ENCODE peak calls at places on chromosomes 12 and 14, in nine cellular contexts. E is effector memory CD4-positive, alpha-beta T cell; L is Peyer's patch; D is tibial artery; B is naive thymus-derived CD4-positive, alpha-beta T cell; F is HL-60; H is dorsolateral prefrontal cortex; K is testis; Y is CD8-positive, alpha-beta T cell. S is an unnamed sample.

GRCh38 chr12:65339161-65339560 is 60.7 kb downstream of the MSRB3 start:
- DNase-seq in E (no peak), L (no peak), D (no peak), B (no peak), F (no peak), H (no peak), K (no peak), Y (no peak), S (no peak)

GRCh38 chr12:132288516-132289188 is 40.7 kb downstream of the GALNT9 start:
- DNase-seq in E (no peak), L (no peak), D (no peak), B (no peak), F (no peak), H (no peak), K (no peak), Y (no peak), S (no peak)

GRCh38 chr12:92560713-92561542 is 141.9 kb upstream of the PLEKHG7 start:
- DNase-seq in E (no peak), L (no peak), D (no peak), B (no peak), F (no peak), H (no peak), K (no peak), Y (no peak), S (no peak)

GRCh38 chr12:118436986-118437385 is 60.6 kb downstream of the SUDS3 start:
- DNase-seq in E (no peak), L (no peak), D (no peak), B (no peak), F (no peak), H (no peak), K (no peak), Y (no peak), S (no peak)

GRCh38 chr12:58819345-58819744 is 101.0 kb downstream of the LRIG3 start:
- DNase-seq in E (no peak), L (no peak), D (no peak), B (no peak), F (no peak), H (no peak), K (no peak), Y (no peak), S (no peak)

GRCh38 chr12:54220092-54220557 is 31.3 kb upstream of the SMUG1 start:
- DNase-seq in E (peak), L (peak), D (peak), B (peak), F (peak), H (peak), K (peak), Y (peak), S (peak)

GRCh38 chr14:22807432-22808087 is 7.7 kb downstream of the SLC7A7 start:
- DNase-seq in E (no peak), L (no peak), D (no peak), B (no peak), F (no peak), H (no peak), K (no peak), Y (no peak), S (no peak)

GRCh38 chr14:98926802-98927201 is 345.2 kb downstream of the BCL11B start:
- DNase-seq in E (no peak), L (no peak), D (no peak), B (no peak), F (no peak), H (no peak), K (no peak), Y (no peak), S (no peak)

GRCh38 chr12:20546267-20546666 is 148.9 kb upstream of the SLCO1C1 start:
- DNase-seq in E (no peak), L (no peak), D (no peak), B (no peak), F (no peak), H (no peak), K (no peak), Y (no peak), S (no peak)

GRCh38 chr12:89080797-89081470 is 271.4 kb downstream of the DUSP6 start:
- DNase-seq in E (no peak), L (no peak), D (no peak), B (no peak), F (no peak), H (no peak), K (no peak), Y (no peak), S (no peak)

GRCh38 chr14:97776890-97777564 is 979.8 kb downstream of the VRK1 start:
- DNase-seq in E (no peak), L (no peak), D (no peak), B (no peak), F (no peak), H (no peak), K (no peak), Y (no peak), S (no peak)

GRCh38 chr12:56839489-56840442 is 76.6 kb downstream of the HSD17B6 start:
- DNase-seq in E (no peak), L (peak), D (peak), B (no peak), F (peak), H (peak), K (peak), Y (no peak), S (peak)

GRCh38 chr12:54019924-54020586 is 8.2 kb upstream of the HOXC6 start:
- DNase-seq in E (no peak), L (no peak), D (peak), B (no peak), F (no peak), H (no peak), K (peak), Y (no peak), S (no peak)

GRCh38 chr12:92859650-92860386 is 69.3 kb downstream of the EEA1 start:
- DNase-seq in E (no peak), L (no peak), D (no peak), B (no peak), F (no peak), H (no peak), K (no peak), Y (no peak), S (no peak)

GRCh38 chr14:90523544-90523943 is 126.7 kb downstream of the CALM1 start:
- DNase-seq in E (no peak), L (peak), D (no peak), B (no peak), F (no peak), H (no peak), K (no peak), Y (no peak), S (no peak)

GRCh38 chr12:32502693-32503510 is 103.5 kb downstream of the FGD4 start:
- DNase-seq in E (no peak), L (no peak), D (no peak), B (no peak), F (peak), H (no peak), K (peak), Y (no peak), S (no peak)

GRCh38 chr12:461425-461824 is 1.7 kb downstream of the B4GALNT3 start:
- DNase-seq in E (no peak), L (peak), D (no peak), B (no peak), F (no peak), H (no peak), K (no peak), Y (no peak), S (no peak)

GRCh38 chr12:93776581-93777018 is 99.4 kb downstream of the CRADD start:
- DNase-seq in E (no peak), L (no peak), D (no peak), B (no peak), F (no peak), H (no peak), K (no peak), Y (no peak), S (no peak)

GRCh38 chr12:92915365-92915764 is 13.7 kb downstream of the EEA1 start:
- DNase-seq in E (no peak), L (no peak), D (no peak), B (no peak), F (no peak), H (no peak), K (no peak), Y (no peak), S (no peak)

GRCh38 chr14:93973607-93974006 is 2.8 kb downstream of the ASB2 start:
- DNase-seq in E (no peak), L (no peak), D (no peak), B (no peak), F (no peak), H (no peak), K (no peak), Y (no peak), S (no peak)

GRCh38 chr12:114935658-114936057 is 251.7 kb upstream of the TBX3 start:
- DNase-seq in E (no peak), L (no peak), D (no peak), B (no peak), F (no peak), H (no peak), K (no peak), Y (no peak), S (no peak)

GRCh38 chr12:19822476-19822875 is 383.2 kb downstream of the AEBP2 start:
- DNase-seq in E (no peak), L (no peak), D (no peak), B (no peak), F (no peak), H (no peak), K (no peak), Y (no peak), S (no peak)

GRCh38 chr12:49684310-49684854 is 22.8 kb downstream of the FMNL3 start:
- DNase-seq in E (no peak), L (no peak), D (no peak), B (no peak), F (no peak), H (no peak), K (no peak), Y (no peak), S (no peak)

GRCh38 chr12:97313471-97314190 is 149.0 kb upstream of the RMST start:
- DNase-seq in E (no peak), L (no peak), D (no peak), B (no peak), F (no peak), H (no peak), K (no peak), Y (no peak), S (no peak)

GRCh38 chr14:89033756-89034155 is 209.3 kb downstream of the TTC8 start:
- DNase-seq in E (no peak), L (no peak), D (no peak), B (no peak), F (no peak), H (no peak), K (no peak), Y (no peak), S (no peak)

GRCh38 chr12:105280966-105281693 is 45.2 kb upstream of the APPL2 start:
- DNase-seq in E (no peak), L (no peak), D (no peak), B (no peak), F (no peak), H (no peak), K (no peak), Y (no peak), S (no peak)

GRCh38 chr14:67232631-67233030 is 8.6 kb upstream of the PALS1 start:
- DNase-seq in E (no peak), L (no peak), D (no peak), B (no peak), F (no peak), H (no peak), K (no peak), Y (no peak), S (no peak)

GRCh38 chr12:59004466-59004865 is 84.2 kb upstream of the LRIG3 start:
- DNase-seq in E (no peak), L (no peak), D (no peak), B (no peak), F (no peak), H (no peak), K (no peak), Y (no peak), S (no peak)

GRCh38 chr12:109736552-109737108 is 23.0 kb downstream of the FAM222A start:
- DNase-seq in E (no peak), L (peak), D (peak), B (no peak), F (no peak), H (peak), K (no peak), Y (no peak), S (peak)

GRCh38 chr14:81269100-81269978 is 48.6 kb upstream of the GTF2A1 start:
- DNase-seq in E (no peak), L (no peak), D (no peak), B (peak), F (peak), H (no peak), K (no peak), Y (no peak), S (peak)

GRCh38 chr12:82099216-82099615 is 259.0 kb downstream of the CCDC59 start:
- DNase-seq in E (no peak), L (no peak), D (no peak), B (no peak), F (no peak), H (no peak), K (no peak), Y (no peak), S (no peak)

GRCh38 chr12:125720961-125721360 is 655.7 kb downstream of the AACS start:
- DNase-seq in E (no peak), L (no peak), D (no peak), B (no peak), F (no peak), H (no peak), K (no peak), Y (no peak), S (no peak)

GRCh38 chr12:94761559-94761958 is 111.2 kb upstream of the TMCC3 start:
- DNase-seq in E (no peak), L (no peak), D (no peak), B (no peak), F (no peak), H (no peak), K (no peak), Y (no peak), S (no peak)

GRCh38 chr14:95044463-95045254 is 112.7 kb downstream of the DICER1 start:
- DNase-seq in E (no peak), L (peak), D (peak), B (no peak), F (no peak), H (no peak), K (no peak), Y (no peak), S (no peak)

GRCh38 chr14:90559811-90560492 is 163.1 kb downstream of the CALM1 start:
- DNase-seq in E (no peak), L (no peak), D (no peak), B (no peak), F (no peak), H (no peak), K (no peak), Y (no peak), S (no peak)

GRCh38 chr14:34355584-34356266 is 106.3 kb downstream of the SPTSSA start:
- DNase-seq in E (no peak), L (no peak), D (no peak), B (no peak), F (no peak), H (no peak), K (no peak), Y (no peak), S (no peak)

GRCh38 chr12:115960868-115961802 is 316.4 kb downstream of the MED13L start:
- DNase-seq in E (no peak), L (no peak), D (no peak), B (no peak), F (no peak), H (no peak), K (no peak), Y (no peak), S (peak)

GRCh38 chr12:24480766-24481449 is 468.0 kb downstream of the BCAT1 start:
- DNase-seq in E (no peak), L (no peak), D (no peak), B (no peak), F (no peak), H (no peak), K (no peak), Y (no peak), S (no peak)

GRCh38 chr12:24482882-24483604 is 465.9 kb downstream of the BCAT1 start:
- DNase-seq in E (no peak), L (no peak), D (no peak), B (no peak), F (no peak), H (no peak), K (no peak), Y (no peak), S (no peak)

GRCh38 chr12:24487606-24488005 is 461.3 kb downstream of the BCAT1 start:
- DNase-seq in E (no peak), L (no peak), D (no peak), B (no peak), F (no peak), H (no peak), K (no peak), Y (no peak), S (no peak)

GRCh38 chr12:24482044-24482443 is 466.9 kb downstream of the BCAT1 start:
- DNase-seq in E (no peak), L (no peak), D (no peak), B (no peak), F (no peak), H (no peak), K (no peak), Y (no peak), S (no peak)

GRCh38 chr12:24483732-24484131 is 465.2 kb downstream of the BCAT1 start:
- DNase-seq in E (no peak), L (no peak), D (no peak), B (no peak), F (no peak), H (no peak), K (no peak), Y (no peak), S (no peak)
- H3K27ac ChIP-seq in E (no peak), L (no peak), D (no peak), B (no peak), F (no peak), H (no peak), K (no peak), Y (no peak), S (no peak)

GRCh38 chr14:69574954-69575295 is 254 bp upstream of the CCDC177 start:
- DNase-seq in E (no peak), L (no peak), D (no peak), B (no peak), F (no peak), H (no peak), K (no peak), Y (no peak), S (no peak)
- H3K4me3 ChIP-seq in E (peak), L (no peak), D (no peak), B (no peak), F (no peak), H (peak), K (no peak), Y (no peak), S (no peak)

GRCh38 chr12:87074801-87075200 is 818.6 kb upstream of the MGAT4C start:
- DNase-seq in E (no peak), L (no peak), D (no peak), B (no peak), F (no peak), H (no peak), K (no peak), Y (no peak), S (no peak)
- H3K27ac ChIP-seq in E (no peak), L (no peak), D (no peak), B (no peak), F (no peak), H (no peak), K (no peak), Y (no peak), S (no peak)

GRCh38 chr12:47356129-47356622 is 276.4 kb upstream of the AMIGO2 start:
- DNase-seq in E (no peak), L (no peak), D (no peak), B (no peak), F (peak), H (no peak), K (no peak), Y (no peak), S (no peak)
- H3K4me3 ChIP-seq in E (no peak), L (no peak), D (no peak), B (no peak), F (no peak), H (no peak), K (no peak), Y (no peak), S (peak)

DNA sequence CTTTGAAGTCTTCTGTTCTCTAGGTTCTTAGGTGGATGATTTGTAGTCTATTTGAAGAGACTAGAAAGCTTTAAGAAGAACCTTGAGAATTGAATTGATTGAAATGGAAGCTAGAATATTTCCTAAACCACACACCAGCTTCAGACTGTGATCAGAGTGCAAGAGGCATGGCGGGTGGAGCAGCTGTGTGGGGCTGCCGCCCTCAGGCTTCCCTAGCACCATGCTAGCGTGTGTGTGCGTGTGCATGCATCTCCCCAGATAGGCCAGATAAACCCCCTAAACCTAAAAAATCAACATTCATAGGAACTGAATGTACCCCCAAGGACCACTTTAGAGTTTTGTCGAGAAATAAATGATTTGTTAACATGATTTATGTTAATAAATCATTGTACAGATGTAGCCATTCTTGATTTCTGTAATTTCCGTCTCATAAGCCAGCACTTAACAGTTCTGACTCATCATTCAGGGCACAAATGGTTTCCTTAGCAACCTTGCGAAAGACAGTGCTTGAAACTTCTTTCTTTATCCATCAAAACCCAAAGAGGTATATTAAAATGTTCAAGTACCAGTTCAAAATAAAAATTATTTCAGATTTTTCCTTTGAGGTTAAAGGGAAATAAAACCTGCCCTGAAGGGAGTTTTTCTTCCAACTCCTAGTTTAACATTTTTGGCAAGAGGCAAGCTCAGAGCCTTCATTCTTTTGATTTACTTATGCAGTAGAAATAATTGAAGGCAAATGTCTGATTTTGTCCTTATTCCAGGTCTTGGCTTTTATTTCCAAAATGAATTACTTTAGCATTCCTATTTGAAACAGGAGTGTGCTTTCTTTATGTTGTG is 206.2 kb upstream of the RGS6 start:
- DNase-seq in E (no peak), L (no peak), D (no peak), B (no peak), F (peak), H (no peak), K (no peak), Y (no peak), S (no peak)
- H3K27ac ChIP-seq in E (no peak), L (no peak), D (peak), B (no peak), F (no peak), H (peak), K (no peak), Y (no peak), S (no peak)

DNA sequence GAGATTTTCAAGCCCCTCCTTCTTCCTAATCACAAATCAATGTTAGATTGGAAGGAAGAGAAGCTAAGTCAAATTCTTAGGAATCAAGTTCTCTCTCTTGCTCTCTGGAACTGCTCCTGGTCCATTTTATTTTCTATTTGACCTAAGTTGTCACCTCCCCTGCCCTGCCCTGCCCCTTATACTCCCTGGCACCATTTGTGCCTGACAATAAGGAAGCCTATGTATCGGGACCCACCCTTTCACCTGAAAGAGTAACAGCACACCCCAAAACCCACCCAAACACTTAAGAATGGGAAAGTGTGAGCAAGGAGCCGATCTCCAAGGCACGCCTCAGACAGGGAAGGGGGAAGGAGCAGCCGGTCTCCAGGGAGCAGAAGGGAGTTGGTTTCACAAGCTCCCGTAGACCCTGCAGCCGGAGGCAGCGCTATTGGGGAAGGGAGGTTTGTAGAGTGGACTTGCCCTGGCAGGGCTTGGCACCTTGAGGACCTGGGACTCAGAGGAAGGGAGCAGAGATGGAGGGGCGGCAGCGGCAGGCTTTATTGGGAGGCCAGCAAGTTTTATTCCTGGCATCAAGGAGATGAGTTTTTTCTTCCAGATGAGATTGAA is 1.6 kb downstream of the LRRC74A start:
- DNase-seq in E (no peak), L (no peak), D (no peak), B (no peak), F (no peak), H (no peak), K (no peak), Y (no peak), S (no peak)
- H3K4me3 ChIP-seq in E (no peak), L (no peak), D (peak), B (no peak), F (no peak), H (no peak), K (no peak), Y (no peak), S (no peak)

GRCh38 chr12:122835693-122836026 is 403 bp downstream of the HIP1R start:
- DNase-seq in E (no peak), L (peak), D (no peak), B (no peak), F (no peak), H (no peak), K (no peak), Y (no peak), S (peak)
- H3K27ac ChIP-seq in E (peak), L (peak), D (peak), B (peak), F (peak), H (peak), K (no peak), Y (peak), S (peak)